ENCODE peak calls at places on chromosomes 5 and 9, in four cellular contexts. L is cardiac muscle cell; Z is CD8-positive, alpha-beta T cell; G is psoas muscle. W is an unnamed sample.

GRCh38 chr9:130989891-130990290 is 19.1 kb upstream of the LAMC3 start:
- DNase-seq in Z (no peak), G (no peak), L (no peak), W (no peak)

GRCh38 chr9:4321554-4321953 is 21.7 kb upstream of the GLIS3 start:
- DNase-seq in G (no peak), Z (no peak), L (no peak), W (no peak)

GRCh38 chr5:127878174-127878750 is 175.1 kb downstream of the CCDC192 start:
- DNase-seq in Z (no peak), L (peak; percentile 59), G (peak; percentile 35), W (peak; percentile 38)

GRCh38 chr9:36891341-36891811 is 142.7 kb downstream of the PAX5 start:
- DNase-seq in Z (no peak), L (no peak), G (peak; percentile 28), W (no peak)

GRCh38 chr5:135608361-135608760 is 29.6 kb upstream of the CXCL14 start:
- DNase-seq in Z (no peak), G (no peak), L (no peak), W (no peak)

GRCh38 chr5:55220433-55221185 is 6.5 kb downstream of the MCIDAS start:
- DNase-seq in Z (no peak), G (no peak), L (peak; percentile 51), W (no peak)

GRCh38 chr5:173873296-173873922 is 14.7 kb upstream of the CPEB4 start:
- DNase-seq in L (no peak), Z (no peak), G (no peak), W (no peak)

GRCh38 chr5:105836263-105836662 is 1834.5 kb downstream of the EFNA5 start:
- DNase-seq in Z (no peak), L (no peak), G (no peak), W (no peak)

GRCh38 chr9:135503371-135504261 is 3.1 kb downstream of the MRPS2 start:
- DNase-seq in L (no peak), G (no peak), Z (no peak), W (no peak)

GRCh38 chr5:38404236-38404635 is 145.9 kb downstream of the EGFLAM start:
- DNase-seq in L (no peak), Z (no peak), G (no peak), W (no peak)

GRCh38 chr5:128674837-128675446 is 136.9 kb upstream of the FBN2 start:
- DNase-seq in L (no peak), G (no peak), Z (peak; percentile 7), W (no peak)

GRCh38 chr9:129406278-129407225 is 214.3 kb downstream of the C9orf50 start:
- DNase-seq in L (no peak), G (peak; percentile 58), Z (no peak), W (no peak)
- H3K4me1 ChIP-seq in L (peaks cover 43% of the 10 kb centered on the region), G (peaks cover 8% of the 10 kb centered on the region), Z (peaks cover 3% of the 10 kb centered on the region), W (peaks cover 4% of the 10 kb centered on the region)

DNA sequence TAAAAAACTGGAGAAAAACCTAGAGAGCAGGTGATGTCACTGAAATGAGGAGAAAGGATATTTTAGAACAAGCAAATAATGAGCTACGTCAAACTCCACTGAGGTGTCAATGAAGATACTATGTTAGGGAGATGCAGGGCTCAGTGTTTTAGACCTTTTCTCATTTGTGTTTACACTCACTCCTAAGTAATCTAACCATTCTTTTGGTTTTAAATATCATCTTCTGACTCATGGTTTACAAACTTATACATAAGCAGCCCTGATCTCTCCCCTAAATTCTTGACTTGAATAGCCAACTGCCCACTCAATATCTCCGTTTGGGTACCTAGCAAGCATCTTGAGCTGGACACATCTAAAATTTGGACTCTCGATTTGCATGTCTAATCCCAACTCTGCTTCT is 272.4 kb downstream of the MEF2C start:
- DNase-seq in L (no peak), G (no peak), Z (no peak), W (no peak)
- H3K27me3 ChIP-seq in L (no peaks in the 10 kb centered on the region), G (no peaks in the 10 kb centered on the region), Z (no peaks in the 10 kb centered on the region), W (no peaks in the 10 kb centered on the region)

GRCh38 chr5:107135391-107135790 is 535.3 kb downstream of the EFNA5 start:
- DNase-seq in G (no peak), Z (no peak), L (no peak), W (no peak)
- H3K27ac ChIP-seq in G (no peak overlapping the region), Z (no peak overlapping the region), L (no peak overlapping the region), W (no peak overlapping the region)

GRCh38 chr9:121348321-121348720 is 21.7 kb downstream of the STOM start:
- DNase-seq in L (no peak), G (no peak), Z (no peak), W (no peak)
- H3K4me1 ChIP-seq in L (peaks cover 14% of the 10 kb centered on the region), G (peaks cover 91% of the 10 kb centered on the region), Z (peaks cover 3% of the 10 kb centered on the region), W (peaks cover 90% of the 10 kb centered on the region)

GRCh38 chr5:169286572-169287325 is 14.2 kb downstream of the SLIT3 start:
- DNase-seq in G (no peak), L (no peak), Z (no peak), W (no peak)
- H3K27me3 ChIP-seq in G (no peaks in the 10 kb centered on the region), L (no peaks in the 10 kb centered on the region), Z (no peaks in the 10 kb centered on the region), W (no peaks in the 10 kb centered on the region)

DNA sequence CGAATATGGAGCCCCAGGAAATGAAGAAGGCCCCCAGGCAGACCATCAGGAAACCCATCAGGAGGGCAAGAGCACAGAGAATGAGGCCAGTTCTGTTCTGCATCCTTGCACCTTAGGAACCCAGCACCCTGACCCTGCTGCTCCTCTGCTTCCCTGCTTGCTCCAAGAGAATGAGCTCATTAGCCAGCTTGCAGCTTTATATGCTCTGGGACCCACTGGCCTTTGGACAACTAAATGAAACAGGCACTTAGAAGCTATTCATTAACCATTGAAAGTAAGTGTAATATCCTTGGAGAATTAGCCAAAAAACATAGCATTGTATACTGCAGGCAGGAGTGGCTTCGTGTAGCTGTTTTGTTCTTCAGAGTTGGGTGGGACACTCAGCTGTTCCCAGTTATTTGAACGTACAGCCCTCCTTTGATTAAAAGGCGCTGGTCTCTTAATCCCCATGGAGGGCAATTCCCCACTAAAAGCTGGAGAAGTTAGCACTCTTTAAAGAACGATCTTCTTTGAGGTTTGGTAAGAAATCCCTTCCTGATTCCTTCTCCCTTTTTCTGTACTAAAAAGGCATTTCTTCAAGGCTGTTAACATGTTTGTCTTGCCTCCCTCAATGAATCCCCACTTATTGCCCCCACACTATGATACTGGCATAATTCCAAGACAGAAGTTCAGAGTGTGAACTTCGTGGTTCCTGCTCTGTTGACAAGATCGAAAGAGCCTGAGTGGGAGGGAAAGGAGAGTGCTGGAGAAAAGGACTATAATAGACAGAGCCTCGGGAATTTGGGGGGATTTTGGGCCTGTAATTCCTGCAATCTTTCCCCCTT is at the start of gene TMEM252:
- DNase-seq in G (no peak), Z (no peak), L (no peak), W (no peak)
- H3K27ac ChIP-seq in G (no peak within 1 kb of the TSS), Z (no peak within 1 kb of the TSS), L (no peak within 1 kb of the TSS), W (no peak within 1 kb of the TSS)

GRCh38 chr5:139680368-139681111 is 32.4 kb downstream of the CXXC5 start:
- DNase-seq in Z (no peak), L (no peak), G (no peak), W (no peak)
- H3K4me1 ChIP-seq in Z (peaks cover 8% of the 10 kb centered on the region), L (peaks cover 17% of the 10 kb centered on the region), G (peaks cover 76% of the 10 kb centered on the region), W (no peaks in the 10 kb centered on the region)

GRCh38 chr9:35070823-35071813 is 1.3 kb downstream of the VCP start:
- DNase-seq in L (no peak), G (no peak), Z (no peak), W (no peak)
- H3K27me3 ChIP-seq in L (no peaks in the 10 kb centered on the region), G (no peaks in the 10 kb centered on the region), Z (no peaks in the 10 kb centered on the region), W (no peaks in the 10 kb centered on the region)

GRCh38 chr9:93280661-93281259 is 96.8 kb downstream of the WNK2 start:
- DNase-seq in Z (no peak), L (no peak), G (no peak), W (no peak)
- H3K27ac ChIP-seq in Z (no peak overlapping the region), L (no peak overlapping the region), G (no peak overlapping the region), W (no peak overlapping the region)